ENCODE peak calls at places on chromosomes 5 and 9, in ten cellular contexts. S is fibroblast of the aortic adventitia, I is omental fat pad, W is left ventricle myocardium inferior, B is astrocyte of the cerebellum, G is pancreas, C is foreskin fibroblast, L is colonic mucosa, H is progenitor cell of endocrine pancreas, F is HFF-Myc. D is an unnamed sample.

GRCh38 chr9:123318192-123318591 is 37.8 kb upstream of the CRB2 start:
- DNase-seq in B (no peak), L (no peak), H (no peak), I (no peak), F (no peak), S (no peak), G (no peak), W (no peak), C (no peak), D (no peak)

GRCh38 chr5:6745706-6746217 is 32.5 kb downstream of the TENT4A start:
- DNase-seq in F (no peak), B (peak), H (no peak), I (no peak), G (no peak), C (peak), S (peak), L (no peak), W (no peak), D (no peak)

GRCh38 chr5:155530046-155530445 is 516.5 kb downstream of the KIF4B start:
- DNase-seq in W (no peak), B (no peak), L (no peak), I (no peak), H (no peak), S (no peak), F (no peak), G (no peak), C (peak), D (no peak)

GRCh38 chr9:110635589-110635988 is 33.0 kb upstream of the MUSK start:
- DNase-seq in I (no peak), B (no peak), F (no peak), C (no peak), S (no peak), H (no peak), G (no peak), L (no peak), W (no peak), D (no peak)

GRCh38 chr9:7123743-7124142 is 366.0 kb downstream of the KDM4C start:
- DNase-seq in L (no peak), S (no peak), H (no peak), B (no peak), F (no peak), W (no peak), G (no peak), C (no peak), I (no peak), D (no peak)

GRCh38 chr9:128972956-128973355 is 25.5 kb downstream of the NUP188 start:
- DNase-seq in G (no peak), B (peak), F (peak), I (no peak), H (no peak), S (peak), C (peak), W (no peak), L (no peak), D (no peak)

GRCh38 chr5:10469253-10470030 is 27.8 kb downstream of the ROPN1L start:
- DNase-seq in W (no peak), H (no peak), F (no peak), B (peak), L (no peak), S (peak), G (no peak), C (peak), I (no peak), D (no peak)

GRCh38 chr5:158054073-158054387 is 195.1 kb upstream of the CLINT1 start:
- DNase-seq in I (no peak), C (no peak), H (no peak), G (no peak), S (no peak), W (no peak), F (no peak), L (no peak), B (no peak), D (no peak)

GRCh38 chr9:137247916-137248175 is 3.2 kb upstream of the STPG3 start:
- DNase-seq in S (no peak), C (no peak), G (no peak), B (no peak), W (no peak), H (no peak), F (no peak), I (no peak), L (no peak), D (no peak)

GRCh38 chr5:112594060-112594850 is 143.4 kb upstream of the APC start:
- DNase-seq in H (no peak), W (no peak), I (no peak), L (no peak), G (no peak), F (no peak), B (no peak), C (peak), S (no peak), D (no peak)

GRCh38 chr5:26763151-26763550 is 275.2 kb downstream of the CDH9 start:
- DNase-seq in S (no peak), I (no peak), L (no peak), B (no peak), W (no peak), G (no peak), H (no peak), F (no peak), C (no peak), D (no peak)

GRCh38 chr9:133058051-133058450 is 3.7 kb upstream of the CEL start:
- DNase-seq in F (no peak), C (no peak), H (no peak), W (no peak), S (no peak), B (no peak), I (no peak), L (no peak), G (peak), D (no peak)

GRCh38 chr9:133058550-133059320 is 3.0 kb upstream of the CEL start:
- DNase-seq in L (no peak), W (no peak), S (no peak), B (no peak), H (no peak), F (no peak), G (peak), C (no peak), I (no peak), D (no peak)

GRCh38 chr9:133063159-133063499 is 1.3 kb downstream of the CEL start:
- DNase-seq in G (no peak), F (no peak), S (no peak), I (no peak), W (no peak), H (no peak), B (no peak), L (no peak), C (no peak), D (no peak)

GRCh38 chr9:133059623-133060022 is 2.2 kb upstream of the CEL start:
- DNase-seq in W (no peak), F (no peak), I (no peak), L (no peak), C (no peak), H (no peak), S (no peak), B (no peak), G (peak), D (no peak)

GRCh38 chr9:133060417-133060841 is 1.4 kb upstream of the CEL start:
- DNase-seq in L (no peak), G (no peak), S (no peak), C (no peak), I (no peak), B (no peak), H (no peak), F (no peak), W (no peak), D (no peak)
- TF ChIP-seq CTCF in L (no peak), G (no peak), S (no peak), C (no peak), I (no peak), B (no peak), H (peak), F (no peak), W (no peak), D (peak)

GRCh38 chr5:87885727-87886126 is 382.9 kb downstream of the TMEM161B start:
- DNase-seq in C (no peak), S (no peak), G (no peak), H (no peak), B (no peak), F (no peak), W (no peak), L (no peak), I (no peak), D (no peak)
- TF ChIP-seq CTCF in C (no peak), S (no peak), G (no peak), H (no peak), B (no peak), F (no peak), W (peak), L (no peak), I (no peak), D (no peak)

GRCh38 chr5:140835622-140836510 is 1.8 kb downstream of the PCDHA7 start:
- DNase-seq in F (no peak), H (no peak), S (no peak), I (no peak), L (no peak), C (no peak), B (no peak), G (peak), W (no peak), D (no peak)

GRCh38 chr5:140842798-140843733 is 2.1 kb downstream of the PCDHA8 start:
- DNase-seq in G (no peak), C (no peak), B (no peak), F (no peak), H (no peak), I (no peak), W (no peak), S (no peak), L (no peak), D (no peak)

GRCh38 chr5:140840978-140841962 is at the start of gene PCDHA8:
- DNase-seq in W (no peak), S (no peak), H (no peak), B (no peak), L (no peak), I (no peak), F (no peak), G (no peak), C (no peak), D (no peak)
- TF ChIP-seq CTCF in W (no peak), S (no peak), H (no peak), B (no peak), L (no peak), I (no peak), F (peak), G (no peak), C (peak), D (peak)

GRCh38 chr5:176447982-176448608 is at the start of gene FAF2:
- DNase-seq in W (peak), C (peak), L (peak), S (peak), B (peak), I (peak), F (peak), G (peak), H (peak), D (peak)

GRCh38 chr5:176450077-176450476 is 1.9 kb downstream of the FAF2 start:
- DNase-seq in G (no peak), H (no peak), L (no peak), B (no peak), S (no peak), W (no peak), I (no peak), F (no peak), C (no peak), D (no peak)

GRCh38 chr5:176444742-176445141 is 3.4 kb upstream of the FAF2 start:
- DNase-seq in B (no peak), L (no peak), S (no peak), F (no peak), W (no peak), I (no peak), H (no peak), C (no peak), G (no peak), D (no peak)

GRCh38 chr5:176446884-176447537 is 1.2 kb upstream of the FAF2 start:
- DNase-seq in G (peak), C (peak), W (no peak), S (no peak), L (peak), F (no peak), B (no peak), H (peak), I (no peak), D (peak)

DNA sequence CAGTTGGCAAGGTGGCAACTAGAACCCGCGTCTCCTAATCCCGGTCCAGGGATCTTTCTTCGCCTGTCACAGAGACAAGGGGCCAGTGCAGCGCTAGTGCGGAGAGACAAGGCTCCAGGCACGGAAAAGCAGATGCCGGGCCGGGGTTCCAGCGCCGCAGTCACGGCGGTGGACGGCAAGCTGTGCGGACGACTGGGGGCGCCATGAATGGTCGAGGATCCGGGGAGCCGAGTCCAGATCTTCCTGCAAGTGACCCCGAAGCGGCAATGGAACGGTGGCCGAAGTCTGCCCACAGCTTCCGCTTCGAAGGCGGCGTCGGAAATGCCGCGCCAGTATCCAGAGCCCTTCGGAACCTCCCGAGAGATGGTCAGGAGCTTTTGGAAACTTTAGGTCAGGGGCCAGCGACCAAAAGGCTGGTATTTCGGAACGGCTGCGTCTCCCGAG is 625 bp upstream of the FAF2 start:
- DNase-seq in S (no peak), H (peak), F (no peak), W (no peak), L (no peak), I (no peak), G (peak), C (no peak), B (no peak), D (no peak)
- TF ChIP-seq CTCF in S (no peak), H (no peak), F (no peak), W (no peak), L (no peak), I (no peak), G (no peak), C (no peak), B (no peak), D (no peak)

DNA sequence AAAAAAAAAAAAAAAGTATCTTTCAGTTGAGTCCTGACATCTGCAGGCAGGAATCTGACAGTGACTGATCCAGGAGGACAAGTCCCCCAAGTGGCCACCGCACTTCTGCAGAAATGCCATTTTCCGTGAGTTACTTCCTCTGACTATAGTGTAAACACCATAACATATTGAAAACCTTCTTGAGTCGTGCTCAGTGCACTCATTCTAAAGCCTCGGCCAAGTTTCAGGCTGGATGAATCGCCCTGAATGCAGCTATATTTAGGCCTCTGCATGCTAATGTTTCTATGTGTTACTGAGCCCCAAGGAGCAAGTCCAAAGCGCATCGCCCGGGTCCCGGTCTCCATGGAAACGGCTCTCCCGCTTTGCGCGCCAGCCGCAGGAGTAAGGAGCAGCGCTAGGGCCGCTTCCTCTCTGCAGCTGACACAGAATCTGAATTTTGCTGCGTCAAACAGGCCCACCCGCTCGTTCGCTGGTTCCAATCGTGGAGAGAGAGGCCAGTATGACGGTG is 335.4 kb downstream of the MSX2 start:
- DNase-seq in W (peak), S (peak), H (peak), F (no peak), G (no peak), C (no peak), I (no peak), L (peak), B (peak), D (peak)
- TF ChIP-seq CTCF in W (no peak), S (no peak), H (no peak), F (no peak), G (no peak), C (no peak), I (no peak), L (no peak), B (no peak), D (no peak)

DNA sequence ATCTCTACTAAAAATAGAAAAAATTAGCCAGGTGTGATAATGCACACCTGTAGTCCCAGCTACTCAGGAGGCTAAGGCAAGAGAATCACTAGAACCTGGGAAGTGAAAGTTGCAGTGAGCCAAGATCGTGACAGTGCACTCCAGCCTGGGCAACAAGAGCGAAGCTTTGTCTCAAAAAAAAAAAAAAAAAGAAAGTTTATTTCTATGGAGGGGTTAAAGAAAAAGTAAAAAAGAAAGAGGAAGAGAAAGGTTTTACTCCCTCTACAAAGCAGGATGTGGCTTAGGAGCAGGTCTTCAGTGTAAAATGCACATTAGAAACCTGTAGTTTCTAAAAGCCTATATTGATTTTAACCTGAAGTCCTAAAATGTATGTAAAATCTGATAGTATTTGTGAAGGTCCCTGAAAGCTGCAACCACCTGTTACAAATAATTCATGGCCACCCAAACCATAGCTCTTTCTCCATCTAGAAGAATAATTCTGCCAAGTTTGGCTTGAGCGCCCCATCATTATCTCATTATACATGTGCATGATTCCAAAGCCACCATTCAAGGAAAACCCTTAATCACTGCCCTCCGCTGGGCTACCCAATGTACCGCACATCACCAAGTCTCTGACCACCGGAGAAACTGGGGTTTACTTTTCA is 3.4 kb downstream of the FNBP1 start:
- DNase-seq in W (no peak), I (no peak), L (no peak), F (no peak), S (peak), C (no peak), B (no peak), G (no peak), H (no peak), D (no peak)
- TF ChIP-seq CTCF in W (no peak), I (no peak), L (no peak), F (peak), S (peak), C (no peak), B (peak), G (no peak), H (no peak), D (no peak)